ENCODE peak calls at places on chromosomes 3 and 15, in ten cellular contexts. One of them, this sample, is unnamed.

GRCh38 chr3:122063908-122064307 is 8.7 kb downstream of the CD86 start:
- DNase-seq in T-helper 17 cell: no peak
- DNase-seq in aorta: no peak
- DNase-seq in naive B cell: no peak
- DNase-seq in NCI-H1092 treated with DMSO at 0.1 percent for 48 hours: no peak
- DNase-seq in NCI-H446 treated with DMSO at 0.1 percent for 48 hours: no peak
- DNase-seq in T1000: no peak
- DNase-seq in tibial nerve: no peak
- DNase-seq in GM19239: no peak
- DNase-seq in IMR-90: no peak
- DNase-seq in this sample: no peak

GRCh38 chr15:74245342-74245931 is 9.3 kb downstream of the CCDC33 start:
- DNase-seq in T-helper 17 cell: no peak
- DNase-seq in aorta: no peak
- DNase-seq in naive B cell: no peak
- DNase-seq in NCI-H1092 treated with DMSO at 0.1 percent for 48 hours: peak
- DNase-seq in NCI-H446 treated with DMSO at 0.1 percent for 48 hours: peak
- DNase-seq in T1000: no peak
- DNase-seq in tibial nerve: no peak
- DNase-seq in GM19239: no peak
- DNase-seq in IMR-90: no peak
- DNase-seq in this sample: no peak

GRCh38 chr3:139319428-139320402 is 24.1 kb upstream of the MRPS22 start:
- DNase-seq in T-helper 17 cell: no peak
- DNase-seq in aorta: no peak
- DNase-seq in naive B cell: no peak
- DNase-seq in NCI-H1092 treated with DMSO at 0.1 percent for 48 hours: peak
- DNase-seq in NCI-H446 treated with DMSO at 0.1 percent for 48 hours: no peak
- DNase-seq in T1000: no peak
- DNase-seq in tibial nerve: no peak
- DNase-seq in GM19239: no peak
- DNase-seq in IMR-90: no peak
- DNase-seq in this sample: no peak

GRCh38 chr15:67415186-67415585 is 105.7 kb upstream of the C15orf61 start:
- DNase-seq in T-helper 17 cell: no peak
- DNase-seq in aorta: no peak
- DNase-seq in naive B cell: no peak
- DNase-seq in NCI-H1092 treated with DMSO at 0.1 percent for 48 hours: no peak
- DNase-seq in NCI-H446 treated with DMSO at 0.1 percent for 48 hours: no peak
- DNase-seq in T1000: no peak
- DNase-seq in tibial nerve: no peak
- DNase-seq in GM19239: no peak
- DNase-seq in IMR-90: no peak
- DNase-seq in this sample: no peak

GRCh38 chr15:60894347-60894746 is 334.8 kb downstream of the RORA start:
- DNase-seq in T-helper 17 cell: no peak
- DNase-seq in aorta: no peak
- DNase-seq in naive B cell: no peak
- DNase-seq in NCI-H1092 treated with DMSO at 0.1 percent for 48 hours: no peak
- DNase-seq in NCI-H446 treated with DMSO at 0.1 percent for 48 hours: no peak
- DNase-seq in T1000: no peak
- DNase-seq in tibial nerve: no peak
- DNase-seq in GM19239: no peak
- DNase-seq in IMR-90: no peak
- DNase-seq in this sample: no peak

GRCh38 chr15:52255935-52256334 is 39.7 kb downstream of the MYO5C start:
- DNase-seq in T-helper 17 cell: no peak
- DNase-seq in aorta: no peak
- DNase-seq in naive B cell: no peak
- DNase-seq in NCI-H1092 treated with DMSO at 0.1 percent for 48 hours: no peak
- DNase-seq in NCI-H446 treated with DMSO at 0.1 percent for 48 hours: no peak
- DNase-seq in T1000: no peak
- DNase-seq in tibial nerve: no peak
- DNase-seq in GM19239: no peak
- DNase-seq in IMR-90: no peak
- DNase-seq in this sample: no peak

GRCh38 chr15:68259883-68260282 is 17.7 kb upstream of the FEM1B start:
- DNase-seq in T-helper 17 cell: no peak
- DNase-seq in aorta: no peak
- DNase-seq in naive B cell: no peak
- DNase-seq in NCI-H1092 treated with DMSO at 0.1 percent for 48 hours: peak
- DNase-seq in NCI-H446 treated with DMSO at 0.1 percent for 48 hours: no peak
- DNase-seq in T1000: no peak
- DNase-seq in tibial nerve: no peak
- DNase-seq in GM19239: no peak
- DNase-seq in IMR-90: no peak
- DNase-seq in this sample: no peak

GRCh38 chr3:184577546-184577945 is 16.0 kb downstream of the EPHB3 start:
- DNase-seq in T-helper 17 cell: no peak
- DNase-seq in aorta: no peak
- DNase-seq in naive B cell: no peak
- DNase-seq in NCI-H1092 treated with DMSO at 0.1 percent for 48 hours: no peak
- DNase-seq in NCI-H446 treated with DMSO at 0.1 percent for 48 hours: no peak
- DNase-seq in T1000: no peak
- DNase-seq in tibial nerve: no peak
- DNase-seq in GM19239: no peak
- DNase-seq in IMR-90: no peak
- DNase-seq in this sample: no peak

GRCh38 chr15:93614446-93615104 is 525.6 kb upstream of the RGMA start:
- DNase-seq in T-helper 17 cell: no peak
- DNase-seq in aorta: no peak
- DNase-seq in naive B cell: no peak
- DNase-seq in NCI-H1092 treated with DMSO at 0.1 percent for 48 hours: no peak
- DNase-seq in NCI-H446 treated with DMSO at 0.1 percent for 48 hours: no peak
- DNase-seq in T1000: no peak
- DNase-seq in tibial nerve: no peak
- DNase-seq in GM19239: no peak
- DNase-seq in IMR-90: no peak
- DNase-seq in this sample: no peak

GRCh38 chr15:94234300-94234699 is 2.9 kb downstream of the MCTP2 start:
- DNase-seq in T-helper 17 cell: no peak
- DNase-seq in aorta: no peak
- DNase-seq in naive B cell: no peak
- DNase-seq in NCI-H1092 treated with DMSO at 0.1 percent for 48 hours: no peak
- DNase-seq in NCI-H446 treated with DMSO at 0.1 percent for 48 hours: no peak
- DNase-seq in T1000: no peak
- DNase-seq in tibial nerve: no peak
- DNase-seq in GM19239: no peak
- DNase-seq in IMR-90: no peak
- DNase-seq in this sample: no peak

GRCh38 chr15:62365795-62366442 is 200.8 kb upstream of the C2CD4B start:
- DNase-seq in T-helper 17 cell: no peak
- DNase-seq in aorta: no peak
- DNase-seq in naive B cell: no peak
- DNase-seq in NCI-H1092 treated with DMSO at 0.1 percent for 48 hours: no peak
- DNase-seq in NCI-H446 treated with DMSO at 0.1 percent for 48 hours: no peak
- DNase-seq in T1000: no peak
- DNase-seq in tibial nerve: no peak
- DNase-seq in GM19239: no peak
- DNase-seq in IMR-90: no peak
- DNase-seq in this sample: no peak

GRCh38 chr3:120429921-120430361 is 20.9 kb downstream of the FSTL1 start:
- DNase-seq in T-helper 17 cell: no peak
- DNase-seq in aorta: no peak
- DNase-seq in naive B cell: no peak
- DNase-seq in NCI-H1092 treated with DMSO at 0.1 percent for 48 hours: no peak
- DNase-seq in NCI-H446 treated with DMSO at 0.1 percent for 48 hours: no peak
- DNase-seq in T1000: no peak
- DNase-seq in tibial nerve: no peak
- DNase-seq in GM19239: no peak
- DNase-seq in IMR-90: peak
- DNase-seq in this sample: peak

GRCh38 chr3:53570709-53571108 is 76.3 kb downstream of the CACNA1D start:
- DNase-seq in T-helper 17 cell: no peak
- DNase-seq in aorta: no peak
- DNase-seq in naive B cell: no peak
- DNase-seq in NCI-H1092 treated with DMSO at 0.1 percent for 48 hours: no peak
- DNase-seq in NCI-H446 treated with DMSO at 0.1 percent for 48 hours: no peak
- DNase-seq in T1000: no peak
- DNase-seq in tibial nerve: no peak
- DNase-seq in GM19239: no peak
- DNase-seq in IMR-90: peak
- DNase-seq in this sample: no peak

GRCh38 chr15:63323798-63324651 is 46.6 kb downstream of the APH1B start:
- DNase-seq in T-helper 17 cell: no peak
- DNase-seq in aorta: no peak
- DNase-seq in naive B cell: no peak
- DNase-seq in NCI-H1092 treated with DMSO at 0.1 percent for 48 hours: no peak
- DNase-seq in NCI-H446 treated with DMSO at 0.1 percent for 48 hours: no peak
- DNase-seq in T1000: no peak
- DNase-seq in tibial nerve: no peak
- DNase-seq in GM19239: no peak
- DNase-seq in IMR-90: no peak
- DNase-seq in this sample: no peak

GRCh38 chr3:49057268-49057667 is 28.1 kb upstream of the IMPDH2 start:
- DNase-seq in T-helper 17 cell: no peak
- DNase-seq in aorta: no peak
- DNase-seq in naive B cell: no peak
- DNase-seq in NCI-H1092 treated with DMSO at 0.1 percent for 48 hours: no peak
- DNase-seq in NCI-H446 treated with DMSO at 0.1 percent for 48 hours: no peak
- DNase-seq in T1000: no peak
- DNase-seq in tibial nerve: no peak
- DNase-seq in GM19239: no peak
- DNase-seq in IMR-90: no peak
- DNase-seq in this sample: no peak

GRCh38 chr3:156811092-156811862 is 14.9 kb upstream of the LEKR1 start:
- DNase-seq in T-helper 17 cell: no peak
- DNase-seq in aorta: no peak
- DNase-seq in naive B cell: no peak
- DNase-seq in NCI-H1092 treated with DMSO at 0.1 percent for 48 hours: no peak
- DNase-seq in NCI-H446 treated with DMSO at 0.1 percent for 48 hours: no peak
- DNase-seq in T1000: no peak
- DNase-seq in tibial nerve: no peak
- DNase-seq in GM19239: no peak
- DNase-seq in IMR-90: peak
- DNase-seq in this sample: peak

GRCh38 chr3:22685598-22685997 is 517.5 kb upstream of the UBE2E2 start:
- DNase-seq in T-helper 17 cell: no peak
- DNase-seq in aorta: no peak
- DNase-seq in naive B cell: no peak
- DNase-seq in NCI-H1092 treated with DMSO at 0.1 percent for 48 hours: no peak
- DNase-seq in NCI-H446 treated with DMSO at 0.1 percent for 48 hours: no peak
- DNase-seq in T1000: no peak
- DNase-seq in tibial nerve: no peak
- DNase-seq in GM19239: no peak
- DNase-seq in IMR-90: no peak
- DNase-seq in this sample: no peak

GRCh38 chr3:104628185-104628789 is 738.4 kb upstream of the ALCAM start:
- DNase-seq in T-helper 17 cell: no peak
- DNase-seq in aorta: no peak
- DNase-seq in naive B cell: no peak
- DNase-seq in NCI-H1092 treated with DMSO at 0.1 percent for 48 hours: peak
- DNase-seq in NCI-H446 treated with DMSO at 0.1 percent for 48 hours: peak
- DNase-seq in T1000: no peak
- DNase-seq in tibial nerve: no peak
- DNase-seq in GM19239: peak
- DNase-seq in IMR-90: peak
- DNase-seq in this sample: peak

GRCh38 chr3:106302451-106303221 is 433.8 kb upstream of the CBLB start:
- DNase-seq in T-helper 17 cell: no peak
- DNase-seq in aorta: no peak
- DNase-seq in naive B cell: no peak
- DNase-seq in NCI-H1092 treated with DMSO at 0.1 percent for 48 hours: no peak
- DNase-seq in NCI-H446 treated with DMSO at 0.1 percent for 48 hours: no peak
- DNase-seq in T1000: no peak
- DNase-seq in tibial nerve: no peak
- DNase-seq in GM19239: peak
- DNase-seq in IMR-90: no peak
- DNase-seq in this sample: no peak

GRCh38 chr15:57395292-57395691 is 19.0 kb downstream of the CGNL1 start:
- DNase-seq in T-helper 17 cell: no peak
- DNase-seq in aorta: no peak
- DNase-seq in naive B cell: no peak
- DNase-seq in NCI-H1092 treated with DMSO at 0.1 percent for 48 hours: no peak
- DNase-seq in NCI-H446 treated with DMSO at 0.1 percent for 48 hours: peak
- DNase-seq in T1000: no peak
- DNase-seq in tibial nerve: no peak
- DNase-seq in GM19239: no peak
- DNase-seq in IMR-90: peak
- DNase-seq in this sample: peak

GRCh38 chr3:168544097-168544957 is 448.6 kb upstream of the GOLIM4 start:
- DNase-seq in T-helper 17 cell: no peak
- DNase-seq in aorta: no peak
- DNase-seq in naive B cell: no peak
- DNase-seq in NCI-H1092 treated with DMSO at 0.1 percent for 48 hours: no peak
- DNase-seq in NCI-H446 treated with DMSO at 0.1 percent for 48 hours: no peak
- DNase-seq in T1000: no peak
- DNase-seq in tibial nerve: no peak
- DNase-seq in GM19239: no peak
- DNase-seq in IMR-90: peak
- DNase-seq in this sample: no peak

GRCh38 chr3:115100172-115100571 is 46.9 kb downstream of the ZBTB20 start:
- DNase-seq in T-helper 17 cell: no peak
- DNase-seq in aorta: no peak
- DNase-seq in naive B cell: peak
- DNase-seq in NCI-H1092 treated with DMSO at 0.1 percent for 48 hours: peak
- DNase-seq in NCI-H446 treated with DMSO at 0.1 percent for 48 hours: no peak
- DNase-seq in T1000: no peak
- DNase-seq in tibial nerve: no peak
- DNase-seq in GM19239: no peak
- DNase-seq in IMR-90: peak
- DNase-seq in this sample: no peak

GRCh38 chr3:151434151-151434890 is 26.5 kb downstream of the IGSF10 start:
- DNase-seq in T-helper 17 cell: no peak
- DNase-seq in aorta: no peak
- DNase-seq in naive B cell: no peak
- DNase-seq in NCI-H1092 treated with DMSO at 0.1 percent for 48 hours: no peak
- DNase-seq in NCI-H446 treated with DMSO at 0.1 percent for 48 hours: no peak
- DNase-seq in T1000: no peak
- DNase-seq in tibial nerve: no peak
- DNase-seq in GM19239: no peak
- DNase-seq in IMR-90: peak
- DNase-seq in this sample: peak